ENCODE peak calls at places on chromosomes 6 and 20, in four cellular contexts. D, E, U and H are unnamed samples.

GRCh38 chr6:157405986-157406385 is 25.0 kb downstream of the ZDHHC14 start:
- DNase-seq in D (no peak), E (no peak), U (no peak), H (no peak)

GRCh38 chr6:51049983-51050877 is 231.6 kb downstream of the TFAP2B start:
- DNase-seq in D (no peak), E (no peak), U (no peak), H (no peak)

GRCh38 chr6:41498968-41499599 is 47.1 kb upstream of the FOXP4 start:
- DNase-seq in D (no peak), E (no peak), U (peak; percentile 31), H (no peak)

GRCh38 chr20:59749293-59749680 is 144.9 kb downstream of the PHACTR3 start:
- DNase-seq in D (peak; percentile 24), E (peak; percentile 57), U (no peak), H (no peak)

GRCh38 chr6:133632206-133632605 is 256.7 kb upstream of the TCF21 start:
- DNase-seq in D (no peak), E (no peak), U (no peak), H (no peak)

GRCh38 chr6:141552031-141552430 is 580.7 kb upstream of the GJE1 start:
- DNase-seq in D (no peak), E (no peak), U (no peak), H (no peak)

GRCh38 chr20:44576297-44576696 is 6.1 kb upstream of the PKIG start:
- DNase-seq in D (no peak), E (no peak), U (peak; percentile 62), H (no peak)

GRCh38 chr6:111805511-111806181 is 67.6 kb downstream of the FYN start:
- DNase-seq in D (no peak), E (no peak), U (peak; percentile 68), H (no peak)

GRCh38 chr6:37280162-37280895 is 22.4 kb upstream of the TMEM217 start:
- DNase-seq in D (no peak), E (no peak), U (no peak), H (no peak)

GRCh38 chr20:29497261-29497671 is 1760.2 kb upstream of the DEFB115 start:
- DNase-seq in D (no peak), E (peak; percentile 26), U (no peak), H (no peak)

GRCh38 chr6:292506-293184 is 358 bp downstream of the DUSP22 start:
- DNase-seq in D (peak; percentile 66), E (peak; percentile 84), U (peak; percentile 59), H (no peak)

GRCh38 chr6:118325220-118325860 is 222.8 kb upstream of the PLN start:
- DNase-seq in D (no peak), E (peak; percentile 33), U (peak; percentile 1), H (no peak)

GRCh38 chr20:40945754-40946451 is 82.7 kb upstream of the TOP1 start:
- DNase-seq in D (peak; percentile 27), E (peak; percentile 46), U (peak; percentile 61), H (no peak)

GRCh38 chr6:43149260-43149659 is 21.8 kb upstream of the SRF start:
- DNase-seq in D (no peak), E (no peak), U (no peak), H (no peak)

GRCh38 chr20:12687476-12687875 is 321.3 kb upstream of the SPTLC3 start:
- DNase-seq in D (no peak), E (no peak), U (no peak), H (no peak)

GRCh38 chr20:37226889-37227288 is 34.7 kb downstream of the GHRH start:
- DNase-seq in D (peak; percentile 45), E (peak; percentile 69), U (no peak), H (no peak)

GRCh38 chr6:98842489-98843180 is 8.3 kb downstream of the POU3F2 start:
- DNase-seq in D (no peak), E (no peak), U (no peak), H (no peak)

GRCh38 chr6:164039954-164040375 is 625.4 kb downstream of the QKI start:
- DNase-seq in D (peak; percentile 77), E (peak; percentile 76), U (no peak), H (no peak)

GRCh38 chr20:56636701-56637100 is 7.6 kb downstream of the TFAP2C start:
- DNase-seq in D (no peak), E (no peak), U (no peak), H (no peak)

GRCh38 chr6:34627296-34627695 is 69.3 kb downstream of the ILRUN start:
- DNase-seq in D (no peak), E (no peak), U (no peak), H (no peak)

GRCh38 chr20:24653306-24653705 is 183.9 kb downstream of the SYNDIG1 start:
- DNase-seq in D (no peak), E (no peak), U (no peak), H (no peak)

GRCh38 chr6:165585060-165585459 is 78.0 kb downstream of the PDE10A start:
- DNase-seq in D (no peak), E (no peak), U (no peak), H (no peak)

GRCh38 chr6:42017021-42017643 is 33.2 kb upstream of the TAF8 start:
- DNase-seq in D (no peak), E (no peak), U (no peak), H (no peak)

GRCh38 chr20:63372971-63373885 is 12.1 kb upstream of the CHRNA4 start:
- DNase-seq in D (no peak), E (no peak), U (no peak), H (no peak)

GRCh38 chr20:44407402-44408184 is 52.1 kb downstream of the HNF4A start:
- DNase-seq in D (peak; percentile 39), E (no peak), U (peak; percentile 95), H (no peak)

GRCh38 chr20:10603378-10603777 is 70.4 kb downstream of the JAG1 start:
- DNase-seq in D (no peak), E (no peak), U (no peak), H (no peak)

GRCh38 chr20:52201395-52201794 is 9.8 kb upstream of the ZFP64 start:
- DNase-seq in D (no peak), E (no peak), U (no peak), H (no peak)

GRCh38 chr6:148827421-148827820 is 80.6 kb downstream of the UST start:
- DNase-seq in D (no peak), E (no peak), U (no peak), H (no peak)

GRCh38 chr6:22880686-22881433 is 311.5 kb downstream of the HDGFL1 start:
- DNase-seq in D (no peak), E (no peak), U (peak; percentile 82), H (no peak)

GRCh38 chr20:57205625-57206219 is 60.7 kb downstream of the BMP7 start:
- DNase-seq in D (no peak), E (no peak), U (peak; percentile 41), H (no peak)